ENCODE peak calls at places on chromosomes 3 and 15, in five cellular contexts. R, X, T, F and S are unnamed samples.

GRCh38 chr3:47542614-47543173 is 29.2 kb upstream of the ELP6 start:
- DNase-seq in F (no peak), R (no peak), T (no peak), X (no peak), S (no peak)

GRCh38 chr15:48602358-48603122 is 43.0 kb downstream of the FBN1 start:
- DNase-seq in F (no peak), X (no peak), R (no peak), T (peak; percentile 91), S (no peak)

GRCh38 chr3:194250104-194251002 is 100.8 kb downstream of the CPN2 start:
- DNase-seq in R (no peak), X (no peak), T (no peak), F (no peak), S (peak; percentile 77)

GRCh38 chr3:52896613-52897012 is 735 bp downstream of the STIMATE start:
- DNase-seq in F (no peak), T (no peak), R (no peak), X (peak; percentile 58), S (no peak)

GRCh38 chr15:63243101-63243500 is 34.3 kb upstream of the APH1B start:
- DNase-seq in R (no peak), F (no peak), X (no peak), T (no peak), S (no peak)

GRCh38 chr15:64284037-64284436 is 71.9 kb downstream of the CSNK1G1 start:
- DNase-seq in F (no peak), T (no peak), X (no peak), R (no peak), S (no peak)

GRCh38 chr15:78739996-78740903 is 71.0 kb downstream of the ADAMTS7 start:
- DNase-seq in R (peak; percentile 57), T (peak; percentile 26), F (no peak), X (peak; percentile 24), S (no peak)

GRCh38 chr3:4532535-4533112 is 39.5 kb downstream of the ITPR1 start:
- DNase-seq in R (no peak), T (no peak), X (no peak), F (no peak), S (no peak)

GRCh38 chr3:150349314-150350097 is 58.6 kb upstream of the TSC22D2 start:
- DNase-seq in T (no peak), X (no peak), R (no peak), F (no peak), S (no peak)